ENCODE peak calls at places on chromosomes 16 and 17, in nine cellular contexts. B is pancreas, V is HAP-1, C is transverse colon, Y is Peyer's patch, E is tibial artery, X is GM12878, N is epithelial cell of esophagus, L is thoracic aorta. Z is an unnamed sample.

GRCh38 chr16:23452572-23453337 is at the start of gene COG7:
- DNase-seq in B (peak; percentile 92), V (peak; percentile 91), C (peak; percentile 90), Y (peak; percentile 92), E (peak; percentile 92), X (peak; percentile 32), N (peak; percentile 90), L (peak; percentile 53), Z (peak; percentile 92)

GRCh38 chr17:29561541-29562517 is 5.0 kb downstream of the ABHD15 start:
- DNase-seq in B (peak; percentile 54), V (no peak), C (peak; percentile 57), Y (no peak), E (no peak), X (no peak), N (no peak), L (no peak), Z (no peak)

GRCh38 chr17:55394357-55395021 is 27.1 kb downstream of the MMD start:
- DNase-seq in B (no peak), V (no peak), C (peak; percentile 10), Y (no peak), E (no peak), X (no peak), N (no peak), L (no peak), Z (no peak)

GRCh38 chr17:38656959-38657823 is 17.6 kb downstream of the EPOP start:
- DNase-seq in B (no peak), V (no peak), C (no peak), Y (no peak), E (peak; percentile 13), X (no peak), N (no peak), L (no peak), Z (no peak)

GRCh38 chr17:60278237-60278636 is 113.7 kb downstream of the USP32 start:
- DNase-seq in B (no peak), V (no peak), C (no peak), Y (no peak), E (no peak), X (no peak), N (no peak), L (no peak), Z (no peak)

GRCh38 chr17:7021993-7022778 is 664 bp upstream of the BCL6B start:
- DNase-seq in B (peak; percentile 92), V (peak; percentile 86), C (peak; percentile 86), Y (peak; percentile 86), E (peak; percentile 86), X (no peak), N (peak; percentile 56), L (no peak), Z (peak; percentile 79)

GRCh38 chr16:23508589-23509440 is 1.5 kb downstream of the GGA2 start:
- DNase-seq in B (no peak), V (peak; percentile 54), C (peak; percentile 34), Y (no peak), E (no peak), X (no peak), N (no peak), L (no peak), Z (peak; percentile 41)

GRCh38 chr16:68354816-68355215 is 44.0 kb downstream of the PRMT7 start:
- DNase-seq in B (no peak), V (no peak), C (no peak), Y (no peak), E (no peak), X (no peak), N (no peak), L (no peak), Z (no peak)

GRCh38 chr16:85557976-85558589 is 55.0 kb upstream of the GSE1 start:
- DNase-seq in B (no peak), V (no peak), C (peak; percentile 81), Y (no peak), E (no peak), X (no peak), N (peak; percentile 71), L (no peak), Z (no peak)

GRCh38 chr16:81695431-81695890 is 83.6 kb upstream of the PLCG2 start:
- DNase-seq in B (no peak), V (no peak), C (no peak), Y (no peak), E (no peak), X (no peak), N (peak; percentile 66), L (no peak), Z (no peak)

GRCh38 chr16:59060212-59060611 is 326.1 kb upstream of the GOT2 start:
- DNase-seq in B (no peak), V (no peak), C (no peak), Y (no peak), E (no peak), X (no peak), N (peak; percentile 45), L (no peak), Z (no peak)

GRCh38 chr16:29232811-29233704 is 173.5 kb downstream of the NPIPB11 start:
- DNase-seq in B (no peak), V (no peak), C (no peak), Y (no peak), E (peak; percentile 60), X (no peak), N (no peak), L (no peak), Z (no peak)

GRCh38 chr17:68290955-68291835 is at the start of the genes ARSG and SLC16A6:
- DNase-seq in B (peak; percentile 75), V (peak; percentile 91), C (peak; percentile 63), Y (peak; percentile 66), E (no peak), X (no peak), N (peak; percentile 45), L (no peak), Z (peak; percentile 58)

GRCh38 chr17:74770498-74771318 is 5.4 kb downstream of the NAT9 start:
- DNase-seq in B (peak; percentile 90), V (peak; percentile 50), C (peak; percentile 85), Y (peak; percentile 89), E (no peak), X (no peak), N (peak; percentile 83), L (no peak), Z (peak; percentile 45)

GRCh38 chr17:77444653-77445029 is 303.9 kb downstream of the SEC14L1 start:
- DNase-seq in B (no peak), V (no peak), C (peak; percentile 49), Y (no peak), E (no peak), X (peak; percentile 81), N (no peak), L (no peak), Z (no peak)

GRCh38 chr17:80035687-80035936 is at the start of gene TBC1D16:
- DNase-seq in B (no peak), V (no peak), C (no peak), Y (no peak), E (no peak), X (no peak), N (no peak), L (no peak), Z (no peak)

GRCh38 chr17:63841350-63842172 is 924 bp downstream of the SMARCD2 start:
- DNase-seq in B (peak; percentile 74), V (peak; percentile 35), C (peak; percentile 65), Y (peak; percentile 82), E (peak; percentile 83), X (no peak), N (peak; percentile 35), L (no peak), Z (peak; percentile 77)
- H3K4me3 ChIP-seq in B (peak overlapping the region; percentile 94), V (peak overlapping the region; percentile 76), C (peak overlapping the region; percentile 86), Y (peak overlapping the region; percentile 86), E (peak overlapping the region; percentile 75), X (peak overlapping the region; percentile 97), N (peak overlapping the region; percentile 79), L (peak overlapping the region; percentile 95), Z (peak overlapping the region; percentile 85)

DNA sequence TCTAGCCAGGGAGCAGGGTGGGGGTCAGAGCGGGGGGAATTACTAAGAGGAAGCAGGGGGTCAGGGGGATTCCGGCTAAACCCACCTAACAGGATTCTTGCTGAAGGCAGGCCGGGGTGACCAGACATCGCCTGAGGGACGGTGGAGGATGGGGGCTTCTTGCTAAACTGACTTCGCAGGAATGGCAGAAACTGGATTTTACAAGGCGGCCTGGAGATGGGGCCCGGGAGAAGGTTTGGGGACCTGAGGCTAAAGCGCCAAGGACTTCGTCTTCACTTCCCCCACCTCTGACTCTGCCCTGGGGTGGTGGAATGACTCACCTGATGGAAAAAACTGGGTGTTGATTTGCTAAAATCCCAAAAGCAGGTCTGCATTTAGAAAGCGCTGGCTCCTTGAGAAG is 23.5 kb downstream of the LGALS3BP start:
- DNase-seq in B (no peak), V (no peak), C (no peak), Y (no peak), E (no peak), X (no peak), N (no peak), L (no peak), Z (no peak)
- H3K4me3 ChIP-seq in B (no peak overlapping the region), V (no peak overlapping the region), C (no peak overlapping the region), Y (no peak overlapping the region), E (no peak overlapping the region), X (no peak overlapping the region), N (no peak overlapping the region), L (no peak overlapping the region), Z (no peak overlapping the region)

DNA sequence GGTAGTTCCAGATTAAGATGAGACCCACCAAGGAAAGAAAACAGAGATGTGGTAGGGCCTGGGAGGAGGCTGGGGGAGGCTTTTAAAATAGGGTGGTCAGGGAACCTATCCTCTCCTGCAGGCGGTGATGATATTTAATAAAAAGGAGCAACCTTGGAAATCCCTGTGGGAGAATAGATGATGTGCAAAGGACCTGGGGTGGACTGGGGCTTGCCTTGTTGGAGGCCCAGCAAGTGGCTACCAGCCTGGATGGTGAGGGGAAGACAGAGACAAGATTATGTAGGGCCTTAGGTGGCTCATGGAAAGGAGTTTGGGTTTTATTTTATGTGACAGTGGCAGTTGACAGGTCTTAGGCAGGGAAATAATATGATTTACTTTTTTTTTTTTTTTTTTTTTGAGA is 1.8 kb downstream of the POLR3E start:
- DNase-seq in B (no peak), V (no peak), C (no peak), Y (no peak), E (no peak), X (no peak), N (no peak), L (no peak), Z (no peak)
- H3K4me3 ChIP-seq in B (no peak overlapping the region), V (no peak overlapping the region), C (no peak overlapping the region), Y (no peak overlapping the region), E (peak overlapping the region; percentile 91), X (peak overlapping the region; percentile 82), N (no peak overlapping the region), L (no peak overlapping the region), Z (no peak overlapping the region)

DNA sequence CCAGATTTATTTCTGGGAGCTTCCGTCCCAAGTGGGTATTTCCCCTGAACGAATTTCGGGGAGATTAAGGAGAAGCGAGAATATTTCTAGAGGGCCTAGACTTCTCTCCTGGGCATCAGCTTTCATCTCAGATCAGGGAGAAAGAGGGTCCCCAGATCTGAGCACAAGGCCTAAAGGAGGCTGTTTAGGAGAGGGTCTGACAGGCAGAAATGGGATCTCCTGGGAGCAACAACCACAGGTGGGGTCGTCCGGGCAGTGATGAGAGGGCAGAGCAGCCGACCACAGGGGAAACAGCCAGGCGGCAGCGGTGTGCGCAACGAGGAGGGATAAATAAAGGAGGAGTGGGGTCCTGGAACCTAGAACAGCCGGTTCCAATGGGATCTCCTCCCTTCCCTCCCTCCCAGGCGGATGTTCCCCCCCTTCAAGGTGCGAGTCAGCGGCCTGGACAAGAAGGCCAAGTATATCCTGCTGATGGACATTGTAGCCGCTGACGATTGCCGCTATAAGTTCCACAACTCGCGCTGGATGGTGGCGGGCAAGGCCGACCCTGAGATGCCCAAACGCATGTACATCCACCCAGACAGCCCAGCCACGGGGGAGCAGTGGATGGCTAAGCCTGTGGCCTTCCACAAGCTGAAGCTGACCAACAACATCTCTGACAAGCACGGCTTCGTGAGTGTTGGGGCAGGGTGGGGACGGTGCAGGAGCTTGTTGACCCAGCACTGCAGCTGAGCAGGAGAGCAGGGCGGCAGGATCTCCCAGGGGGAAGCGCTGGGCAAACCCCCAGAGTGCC is 1.8 kb downstream of the TBX2 start:
- DNase-seq in B (peak; percentile 51), V (no peak), C (no peak), Y (no peak), E (peak; percentile 74), X (no peak), N (no peak), L (no peak), Z (no peak)
- H3K4me3 ChIP-seq in B (peak overlapping the region; percentile 62), V (peak overlapping the region; percentile 67), C (peak overlapping the region; percentile 21), Y (peak overlapping the region; percentile 59), E (peak overlapping the region; percentile 86), X (no peak overlapping the region), N (no peak overlapping the region), L (peak overlapping the region; percentile 87), Z (peak overlapping the region; percentile 63)